ENCODE peak calls at places on chromosome 1, in eight cellular contexts. T is GDM1, I is IMR-90, Z is GM20000, R is occipital lobe, X is midbrain, B is T-cell, Q is BE2C. G is an unnamed sample.

GRCh38 chr1:155981266-155982088 is 3.1 kb upstream of the ARHGEF2 start:
- DNase-seq in T (peak), I (peak), Z (peak), R (no peak), X (no peak), B (peak), Q (no peak), G (no peak)

GRCh38 chr1:41695118-41695517 is 210.6 kb upstream of the EDN2 start:
- DNase-seq in T (peak), I (no peak), Z (no peak), R (no peak), X (no peak), B (no peak), Q (peak), G (no peak)

GRCh38 chr1:203627819-203628184 is 1.2 kb downstream of the ATP2B4 start:
- DNase-seq in T (no peak), I (no peak), Z (peak), R (no peak), X (peak), B (no peak), Q (no peak), G (no peak)

GRCh38 chr1:24699628-24700027 is 45.6 kb upstream of the CLIC4 start:
- DNase-seq in T (no peak), I (peak), Z (no peak), R (no peak), X (no peak), B (no peak), Q (no peak), G (no peak)

GRCh38 chr1:79839882-79840281 is 833.4 kb upstream of the ADGRL4 start:
- DNase-seq in T (no peak), I (no peak), Z (no peak), R (no peak), X (no peak), B (no peak), Q (no peak), G (no peak)

GRCh38 chr1:3092530-3092929 is 23.5 kb downstream of the PRDM16 start:
- DNase-seq in T (no peak), I (no peak), Z (no peak), R (no peak), X (no peak), B (no peak), Q (no peak), G (no peak)

GRCh38 chr1:39130297-39130696 is 74.2 kb upstream of the MACF1 start:
- DNase-seq in T (no peak), I (peak), Z (no peak), R (no peak), X (no peak), B (no peak), Q (no peak), G (no peak)

GRCh38 chr1:203625623-203626189 is 926 bp upstream of the ATP2B4 start:
- DNase-seq in T (peak), I (no peak), Z (peak), R (no peak), X (peak), B (peak), Q (no peak), G (peak)

GRCh38 chr1:169427081-169427611 is at the start of gene CCDC181:
- DNase-seq in T (peak), I (peak), Z (peak), R (peak), X (peak), B (peak), Q (peak), G (peak)

GRCh38 chr1:181135815-181136737 is 47.6 kb downstream of the IER5 start:
- DNase-seq in T (peak), I (peak), Z (no peak), R (no peak), X (peak), B (no peak), Q (no peak), G (no peak)

GRCh38 chr1:53079251-53079650 is 17.2 kb downstream of the PODN start:
- DNase-seq in T (no peak), I (no peak), Z (no peak), R (no peak), X (no peak), B (no peak), Q (no peak), G (no peak)

GRCh38 chr1:197808843-197809242 is 33.6 kb upstream of the DENND1B start:
- DNase-seq in T (no peak), I (no peak), Z (peak), R (no peak), X (no peak), B (no peak), Q (no peak), G (no peak)

GRCh38 chr1:188170446-188170845 is 1341.7 kb downstream of the PLA2G4A start:
- DNase-seq in T (no peak), I (no peak), Z (no peak), R (no peak), X (no peak), B (no peak), Q (peak), G (no peak)

GRCh38 chr1:37922767-37923550 is 23.9 kb downstream of the INPP5B start:
- DNase-seq in T (peak), I (no peak), Z (peak), R (no peak), X (no peak), B (no peak), Q (no peak), G (peak)

GRCh38 chr1:33397994-33398393 is 32.9 kb downstream of the PHC2 start:
- DNase-seq in T (no peak), I (no peak), Z (no peak), R (no peak), X (no peak), B (no peak), Q (no peak), G (no peak)